ENCODE peak calls at places on chromosomes 13 and 19, in four cellular contexts. V, Q, E and Z are unnamed samples.

GRCh38 chr13:94061316-94061715 is 418.2 kb downstream of the DCT start:
- DNase-seq in V (no peak), Q (no peak), E (no peak), Z (no peak)

GRCh38 chr19:3578390-3578789 is 5.6 kb downstream of the HMG20B start:
- DNase-seq in V (no peak), Q (no peak), E (no peak), Z (no peak)

GRCh38 chr19:19458110-19458816 is 52.8 kb downstream of the GATAD2A start:
- DNase-seq in V (no peak), Q (no peak), E (no peak), Z (no peak)

GRCh38 chr13:93881418-93881817 is 598.1 kb downstream of the DCT start:
- DNase-seq in V (no peak), Q (no peak), E (no peak), Z (no peak)

GRCh38 chr19:58328999-58329398 is 2.2 kb downstream of the ZSCAN22 start:
- DNase-seq in V (peak; percentile 77), Q (no peak), E (peak; percentile 25), Z (no peak)

GRCh38 chr13:94999871-95000270 is 287.5 kb upstream of the SOX21 start:
- DNase-seq in V (no peak), Q (no peak), E (no peak), Z (no peak)

GRCh38 chr13:21010621-21011020 is 50.8 kb downstream of the LATS2 start:
- DNase-seq in V (no peak), Q (no peak), E (peak; percentile 53), Z (peak; percentile 44)

GRCh38 chr19:51698296-51698695 is 5.2 kb downstream of the SPACA6 start:
- DNase-seq in V (no peak), Q (no peak), E (no peak), Z (no peak)

GRCh38 chr13:47066261-47066660 is 169.4 kb upstream of the HTR2A start:
- DNase-seq in V (no peak), Q (no peak), E (no peak), Z (no peak)

GRCh38 chr13:75263741-75264407 is 218.1 kb downstream of the TBC1D4 start:
- DNase-seq in V (no peak), Q (no peak), E (no peak), Z (no peak)

GRCh38 chr13:24033527-24034302 is 126.8 kb upstream of the SPATA13 start:
- DNase-seq in V (no peak), Q (no peak), E (no peak), Z (no peak)

GRCh38 chr13:97945792-97946419 is 7.6 kb upstream of the IPO5 start:
- DNase-seq in V (no peak), Q (no peak), E (no peak), Z (no peak)

GRCh38 chr19:13850910-13851753 is 25.8 kb upstream of the NANOS3 start:
- DNase-seq in V (no peak), Q (no peak), E (peak; percentile 76), Z (peak; percentile 91)

GRCh38 chr19:29014857-29015436 is 198.0 kb downstream of the UQCRFS1 start:
- DNase-seq in V (no peak), Q (no peak), E (no peak), Z (no peak)

GRCh38 chr13:24684600-24684998 is 4.4 kb downstream of the ATP12A start:
- DNase-seq in V (no peak), Q (no peak), E (no peak), Z (no peak)

GRCh38 chr19:7188682-7189629 is 105.3 kb downstream of the INSR start:
- DNase-seq in V (no peak), Q (no peak), E (no peak), Z (peak; percentile 84)

GRCh38 chr13:21050288-21051197 is 10.8 kb downstream of the LATS2 start:
- DNase-seq in V (no peak), Q (no peak), E (no peak), Z (no peak)

GRCh38 chr19:51020988-51021651 is 1.6 kb upstream of the KLK10 start:
- DNase-seq in V (no peak), Q (no peak), E (peak; percentile 35), Z (peak; percentile 40)

GRCh38 chr19:11191273-11191755 is 6.0 kb downstream of the KANK2 start:
- DNase-seq in V (peak; percentile 34), Q (no peak), E (peak; percentile 82), Z (no peak)

GRCh38 chr19:45470147-45471081 is 2.6 kb downstream of the FOSB start:
- DNase-seq in V (no peak), Q (no peak), E (peak; percentile 59), Z (no peak)

GRCh38 chr19:47704024-47704423 is 9.2 kb upstream of the EHD2 start:
- DNase-seq in V (no peak), Q (no peak), E (no peak), Z (no peak)

GRCh38 chr19:54463531-54464043 is at the start of gene LENG9:
- DNase-seq in V (peak; percentile 99), Q (no peak), E (peak; percentile 82), Z (peak; percentile 98)

GRCh38 chr13:46962286-46962941 is 65.6 kb upstream of the HTR2A start:
- DNase-seq in V (no peak), Q (no peak), E (no peak), Z (no peak)

GRCh38 chr19:55620410-55620809 is 4.0 kb downstream of the ZNF784 start:
- DNase-seq in V (no peak), Q (no peak), E (peak; percentile 4), Z (no peak)

GRCh38 chr13:34611678-34612077 is 330.4 kb upstream of the NBEA start:
- DNase-seq in V (no peak), Q (no peak), E (no peak), Z (no peak)

GRCh38 chr19:42479736-42480135 is 37.0 kb upstream of the CXCL17 start:
- DNase-seq in V (no peak), Q (no peak), E (no peak), Z (no peak)

GRCh38 chr19:34596115-34596514 is 80.8 kb downstream of the SCGB2B2 start:
- DNase-seq in V (no peak), Q (no peak), E (no peak), Z (no peak)

GRCh38 chr19:37905936-37906867 is at the start of gene WDR87:
- DNase-seq in V (peak; percentile 89), Q (no peak), E (peak; percentile 76), Z (peak; percentile 51)

GRCh38 chr19:532578-533484 is 1.3 kb downstream of the CDC34 start:
- DNase-seq in V (peak; percentile 63), Q (no peak), E (peak; percentile 50), Z (peak; percentile 60)

GRCh38 chr13:44884076-44884729 is 105.1 kb downstream of the NUFIP1 start:
- DNase-seq in V (no peak), Q (no peak), E (no peak), Z (no peak)

GRCh38 chr13:98507060-98507797 is 69.7 kb downstream of the STK24 start:
- DNase-seq in V (peak; percentile 64), Q (no peak), E (no peak), Z (peak; percentile 48)

GRCh38 chr13:45138282-45138681 is 18.0 kb downstream of the GTF2F2 start:
- DNase-seq in V (no peak), Q (no peak), E (no peak), Z (no peak)

GRCh38 chr13:100738176-100738855 is 63.7 kb upstream of the TMTC4 start:
- DNase-seq in V (no peak), Q (no peak), E (no peak), Z (no peak)

GRCh38 chr13:103895835-103896520 is 829.8 kb upstream of the SLC10A2 start:
- DNase-seq in V (no peak), Q (no peak), E (no peak), Z (no peak)

GRCh38 chr13:108268713-108269112 is 805 bp upstream of the TNFSF13B start:
- DNase-seq in V (no peak), Q (no peak), E (no peak), Z (no peak)
- TF ChIP-seq TCF7 in V (no peak), Q (no peak), E (no peak), Z (no peak)

DNA sequence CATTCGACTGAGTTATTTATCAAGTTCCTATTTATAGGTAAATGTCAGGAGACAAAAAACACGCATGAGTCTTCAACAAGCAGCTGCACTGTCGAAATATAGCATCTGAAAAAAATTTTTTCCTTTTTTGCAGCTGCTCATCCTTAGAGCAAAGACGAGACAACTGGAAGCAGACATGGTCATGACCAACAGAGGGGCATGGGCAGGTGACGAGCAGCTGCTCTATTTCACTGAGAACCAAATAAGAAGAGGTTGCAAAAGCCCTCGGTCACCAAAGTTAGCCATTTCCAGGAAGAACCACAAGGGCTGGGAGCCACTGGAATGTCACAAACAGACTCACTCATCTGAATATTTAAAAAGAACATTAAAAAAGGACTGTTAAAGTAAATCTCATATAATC is 22.2 kb downstream of the SOHLH2 start:
- DNase-seq in V (no peak), Q (no peak), E (no peak), Z (no peak)
- TF ChIP-seq TCF7 in V (no peak), Q (no peak), E (no peak), Z (no peak)

GRCh38 chr13:41085961-41086360 is 24.7 kb downstream of the WBP4 start:
- DNase-seq in V (no peak), Q (no peak), E (no peak), Z (no peak)
- TF ChIP-seq TCF7 in V (no peak), Q (no peak), E (no peak), Z (no peak)

GRCh38 chr13:22232186-22232585 is 561.3 kb downstream of the FGF9 start:
- DNase-seq in V (no peak), Q (no peak), E (no peak), Z (no peak)

GRCh38 chr13:22240716-22241115 is 569.8 kb downstream of the FGF9 start:
- DNase-seq in V (no peak), Q (no peak), E (no peak), Z (no peak)

GRCh38 chr13:22235950-22236290 is 565.0 kb downstream of the FGF9 start:
- DNase-seq in V (peak; percentile 51), Q (no peak), E (no peak), Z (no peak)

GRCh38 chr13:22238269-22238668 is 567.4 kb downstream of the FGF9 start:
- DNase-seq in V (no peak), Q (no peak), E (no peak), Z (no peak)

DNA sequence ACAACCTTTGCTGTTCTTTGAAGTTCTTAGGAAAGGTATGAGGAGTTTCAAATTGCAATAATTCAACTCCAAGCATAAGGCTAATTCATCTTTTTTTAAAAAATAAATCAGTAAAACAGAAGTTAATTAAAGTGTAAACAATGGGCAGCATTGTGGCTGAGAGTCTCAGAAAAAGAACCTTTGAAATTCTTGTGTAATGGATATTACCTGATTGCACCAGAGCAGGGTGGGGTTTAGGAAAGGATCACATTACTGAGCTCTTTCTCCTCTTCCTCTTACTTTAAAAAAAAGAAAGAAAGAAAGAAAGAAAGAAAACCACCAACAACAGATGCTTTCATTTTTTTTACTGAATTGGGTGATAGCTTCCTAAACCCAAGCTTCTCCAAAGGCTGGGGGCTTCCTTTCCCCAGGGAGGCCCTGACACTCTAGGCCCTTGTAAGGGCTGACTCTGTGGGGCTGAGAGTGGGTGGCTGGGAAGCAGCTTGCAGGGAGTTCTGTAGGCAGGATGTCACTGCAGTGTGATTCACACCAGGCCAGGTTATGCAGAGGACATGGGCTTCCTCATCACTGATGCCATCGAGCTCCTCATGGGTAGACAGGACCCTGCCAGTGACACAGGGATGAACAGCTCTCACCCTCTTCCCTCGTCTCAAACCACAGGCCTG is 564.5 kb downstream of the FGF9 start:
- DNase-seq in V (no peak), Q (no peak), E (no peak), Z (no peak)
- TF ChIP-seq TCF7 in V (no peak), Q (no peak), E (no peak), Z (no peak)